ENCODE peak calls at places on chromosomes 1 and 21, in seven cellular contexts. R, I, B, C, N, T and Y are unnamed samples.
A peak's percentile ranks its signal among the peaks of the same experiment; 100 is the strongest.

GRCh38 chr1:218164930-218165686 is 120.0 kb upstream of the RRP15 start:
- DNase-seq in R (no peak), I (peak; percentile 40), B (peak; percentile 61), C (peak; percentile 11), N (no peak), T (no peak), Y (peak; percentile 13)

GRCh38 chr1:85054664-85055063 is 6.4 kb upstream of the MCOLN3 start:
- DNase-seq in R (no peak), I (no peak), B (no peak), C (no peak), N (no peak), T (no peak), Y (no peak)

GRCh38 chr1:216518844-216519627 is 95.8 kb upstream of the USH2A start:
- DNase-seq in R (no peak), I (no peak), B (no peak), C (no peak), N (no peak), T (no peak), Y (no peak)

GRCh38 chr1:119918301-119918700 is 22.0 kb upstream of the ADAM30 start:
- DNase-seq in R (no peak), I (no peak), B (no peak), C (no peak), N (no peak), T (no peak), Y (no peak)

GRCh38 chr1:11100149-11100493 is 452 bp upstream of the EXOSC10 start:
- DNase-seq in R (no peak), I (no peak), B (no peak), C (peak; percentile 13), N (no peak), T (no peak), Y (no peak)

GRCh38 chr21:37673801-37674575 is 242.3 kb downstream of the KCNJ6 start:
- DNase-seq in R (no peak), I (no peak), B (no peak), C (no peak), N (no peak), T (no peak), Y (no peak)

GRCh38 chr1:37100310-37100709 is 66.0 kb upstream of the GRIK3 start:
- DNase-seq in R (no peak), I (no peak), B (no peak), C (no peak), N (no peak), T (no peak), Y (no peak)

GRCh38 chr1:176950736-176951308 is 213.7 kb downstream of the ASTN1 start:
- DNase-seq in R (no peak), I (no peak), B (no peak), C (no peak), N (no peak), T (no peak), Y (no peak)

GRCh38 chr1:240149488-240150094 is 57.9 kb downstream of the FMN2 start:
- DNase-seq in R (no peak), I (no peak), B (peak; percentile 52), C (no peak), N (no peak), T (no peak), Y (no peak)

GRCh38 chr1:47875831-47876586 is 121.2 kb downstream of the TRABD2B start:
- DNase-seq in R (no peak), I (no peak), B (peak; percentile 93), C (peak; percentile 15), N (no peak), T (no peak), Y (no peak)

GRCh38 chr21:46454634-46455390 is 3.9 kb upstream of the DIP2A start:
- DNase-seq in R (no peak), I (no peak), B (no peak), C (no peak), N (no peak), T (no peak), Y (no peak)

GRCh38 chr1:77560741-77561140 is 121.7 kb downstream of the ZZZ3 start:
- DNase-seq in R (no peak), I (no peak), B (no peak), C (no peak), N (no peak), T (no peak), Y (no peak)

GRCh38 chr1:66532798-66533783 is 862 bp upstream of the SGIP1 start:
- DNase-seq in R (no peak), I (peak; percentile 37), B (no peak), C (no peak), N (no peak), T (no peak), Y (peak; percentile 8)

GRCh38 chr1:87151500-87152421 is 176.9 kb upstream of the LMO4 start:
- DNase-seq in R (no peak), I (peak; percentile 55), B (peak; percentile 87), C (peak; percentile 25), N (peak; percentile 30), T (no peak), Y (peak; percentile 44)